ENCODE peak calls at places on chromosome 11, in six cellular contexts. W is fibroblast of pulmonary artery; C is NCI-H1092; H is CD8-positive, alpha-beta T cell; A is Ammon's horn; Z is NCI-H1105. R is an unnamed sample.

GRCh38 chr11:85784907-85785306 is 26.0 kb downstream of the SYTL2 start:
- DNase-seq in C (no peak), H (no peak), W (no peak), A (no peak), Z (no peak), R (no peak)

GRCh38 chr11:94732617-94733292 is 35.4 kb upstream of the AMOTL1 start:
- DNase-seq in W (peak), H (no peak), A (no peak), Z (no peak), C (no peak), R (no peak)

GRCh38 chr11:66080055-66080817 is 10.2 kb downstream of the PACS1 start:
- DNase-seq in C (no peak), A (no peak), Z (no peak), W (peak), H (peak), R (peak)

GRCh38 chr11:19742595-19743292 is 30.1 kb downstream of the NAV2 start:
- DNase-seq in Z (peak), A (peak), H (peak), C (peak), W (peak), R (peak)

GRCh38 chr11:125376117-125376516 is 119.9 kb downstream of the FEZ1 start:
- DNase-seq in A (peak), W (peak), C (peak), Z (no peak), H (no peak), R (no peak)

GRCh38 chr11:100010393-100010792 is 676.7 kb upstream of the ARHGAP42 start:
- DNase-seq in C (no peak), H (no peak), Z (no peak), W (no peak), A (no peak), R (no peak)

GRCh38 chr11:92211576-92212167 is 12.9 kb upstream of the FAT3 start:
- DNase-seq in W (peak), H (no peak), C (no peak), A (peak), Z (no peak), R (no peak)

GRCh38 chr11:88012456-88012855 is 162.8 kb downstream of the RAB38 start:
- DNase-seq in W (no peak), H (no peak), A (no peak), C (no peak), Z (peak), R (no peak)

GRCh38 chr11:97454988-97455387 is 1065.2 kb downstream of the JRKL start:
- DNase-seq in Z (peak), H (no peak), A (peak), W (peak), C (peak), R (no peak)

GRCh38 chr11:96008161-96008560 is 84.3 kb upstream of the MTMR2 start:
- DNase-seq in H (no peak), C (no peak), W (no peak), Z (no peak), A (no peak), R (no peak)

GRCh38 chr11:61254403-61255025 is 13.5 kb downstream of the PGA5 start:
- DNase-seq in C (no peak), W (peak), Z (peak), H (peak), A (peak), R (peak)

GRCh38 chr11:121575250-121575962 is 122.6 kb upstream of the SORL1-AS1 start:
- DNase-seq in C (no peak), Z (no peak), A (peak), W (peak), H (no peak), R (no peak)

GRCh38 chr11:129278586-129279319 is 86.6 kb upstream of the ARHGAP32 start:
- DNase-seq in Z (peak), H (no peak), W (no peak), C (no peak), A (no peak), R (no peak)

GRCh38 chr11:17923213-17923612 is 89.6 kb downstream of the SERGEF start:
- DNase-seq in A (peak), W (peak), H (no peak), C (no peak), Z (no peak), R (no peak)

GRCh38 chr11:130652671-130653335 is 204.4 kb downstream of the ADAMTS15 start:
- DNase-seq in Z (no peak), A (no peak), W (peak), H (no peak), C (no peak), R (no peak)

GRCh38 chr11:111193924-111194490 is 51.5 kb upstream of the POU2AF2 start:
- DNase-seq in C (no peak), H (no peak), Z (no peak), A (no peak), W (no peak), R (no peak)

GRCh38 chr11:114137054-114137453 is 77.5 kb downstream of the ZBTB16 start:
- DNase-seq in H (no peak), A (no peak), Z (no peak), W (no peak), C (no peak), R (no peak)

GRCh38 chr11:8586805-8587204 is 7.2 kb downstream of the STK33 start:
- DNase-seq in Z (no peak), W (no peak), H (no peak), A (peak), C (no peak), R (no peak)

GRCh38 chr11:57584341-57584740 is 13.1 kb upstream of the SERPING1 start:
- DNase-seq in A (no peak), Z (no peak), W (no peak), C (no peak), H (no peak), R (no peak)

GRCh38 chr11:24286238-24286637 is 210.6 kb upstream of the LUZP2 start:
- DNase-seq in H (no peak), C (no peak), Z (no peak), A (no peak), W (no peak), R (no peak)

GRCh38 chr11:128550967-128551522 is 36.3 kb downstream of the ETS1 start:
- DNase-seq in A (no peak), Z (no peak), H (no peak), C (no peak), W (no peak), R (no peak)

GRCh38 chr11:121426476-121427454 is 25.3 kb upstream of the SORL1 start:
- DNase-seq in C (peak), Z (peak), W (no peak), A (no peak), H (peak), R (peak)

GRCh38 chr11:37504066-37504611 is 906.1 kb upstream of the RAG2 start:
- DNase-seq in Z (no peak), H (no peak), A (peak), C (no peak), W (peak), R (no peak)

GRCh38 chr11:128622137-128622523 is 34.8 kb upstream of the ETS1 start:
- DNase-seq in A (no peak), H (no peak), W (no peak), Z (no peak), C (no peak), R (no peak)

GRCh38 chr11:106461839-106462545 is 384.5 kb downstream of the AASDHPPT start:
- DNase-seq in H (no peak), C (no peak), Z (no peak), W (peak), A (no peak), R (no peak)

GRCh38 chr11:124463990-124464389 is 18.5 kb upstream of the OR8B8 start:
- DNase-seq in W (no peak), A (no peak), C (no peak), Z (no peak), H (no peak), R (no peak)

GRCh38 chr11:59171508-59172322 is at the start of gene DTX4:
- DNase-seq in A (peak), Z (peak), H (peak), C (peak), W (peak), R (peak)

GRCh38 chr11:94184861-94185260 is 56.2 kb downstream of the PANX1 start:
- DNase-seq in W (no peak), H (no peak), Z (no peak), A (no peak), C (no peak), R (no peak)

GRCh38 chr11:3834349-3835099 is 6.2 kb downstream of the RHOG start:
- DNase-seq in W (no peak), A (peak), Z (no peak), H (no peak), C (no peak), R (no peak)

GRCh38 chr11:61120865-61121831 is 18.9 kb downstream of the CD5 start:
- DNase-seq in A (peak), W (peak), H (peak), C (no peak), Z (no peak), R (no peak)

GRCh38 chr11:128886401-128887119 is 4.6 kb upstream of the KCNJ5 start:
- DNase-seq in C (no peak), A (no peak), Z (peak), H (no peak), W (no peak), R (no peak)

GRCh38 chr11:8531982-8532381 is 62.0 kb downstream of the STK33 start:
- DNase-seq in A (no peak), W (no peak), H (no peak), Z (no peak), C (no peak), R (no peak)

GRCh38 chr11:69032833-69033232 is 15.9 kb upstream of the TPCN2 start:
- DNase-seq in W (no peak), A (no peak), Z (no peak), C (no peak), H (no peak), R (no peak)

GRCh38 chr11:132111781-132112380 is 741.5 kb downstream of the NTM start:
- DNase-seq in H (no peak), W (peak), A (no peak), Z (no peak), C (no peak), R (no peak)

R was measured in T-helper 9 cell.